ENCODE peak calls at places on chromosomes 13 and 19, in nine cellular contexts. Q is Kasumi-1; W is CD4-positive, alpha-beta T cell; J is T-helper 9 cell; N is erythroblast; P is activated T-cell treated with anti-CD3 and anti-CD28 coated beads for 1 hour; A is HFF-Myc; D is pulmonary artery endothelial cell; L is choroid plexus epithelial cell. C is an unnamed sample.

GRCh38 chr13:28492527-28493367 is 2.2 kb downstream of the FLT1 start:
- DNase-seq in Q (no peak), W (no peak), J (no peak), N (no peak), P (no peak), A (peak; percentile 52), D (no peak), L (no peak), C (no peak)

GRCh38 chr13:33178197-33178699 is 107.3 kb downstream of the STARD13 start:
- DNase-seq in Q (no peak), W (no peak), J (no peak), N (no peak), P (no peak), A (no peak), D (no peak), L (no peak), C (no peak)

GRCh38 chr13:67726979-67727378 is 496.8 kb upstream of the PCDH9 start:
- DNase-seq in Q (no peak), W (no peak), J (no peak), N (no peak), P (no peak), A (no peak), D (no peak), L (no peak), C (no peak)

GRCh38 chr19:41570639-41571112 is 5.3 kb upstream of the CEACAM21 start:
- DNase-seq in Q (peak; percentile 85), W (peak; percentile 82), J (peak; percentile 88), N (peak; percentile 64), P (peak; percentile 85), A (peak; percentile 19), D (peak; percentile 45), L (peak; percentile 82), C (peak; percentile 90)

GRCh38 chr19:16889429-16889882 is 657 bp downstream of the F2RL3 start:
- DNase-seq in Q (no peak), W (no peak), J (no peak), N (peak; percentile 28), P (no peak), A (no peak), D (no peak), L (no peak), C (peak; percentile 46)

GRCh38 chr19:3837922-3838321 is 30.9 kb downstream of the ZFR2 start:
- DNase-seq in Q (no peak), W (no peak), J (no peak), N (no peak), P (no peak), A (no peak), D (no peak), L (no peak), C (no peak)

GRCh38 chr13:57624565-57625435 is 6.7 kb upstream of the PCDH17 start:
- DNase-seq in Q (peak; percentile 53), W (no peak), J (no peak), N (peak; percentile 48), P (no peak), A (peak; percentile 11), D (no peak), L (peak; percentile 75), C (peak; percentile 87)

GRCh38 chr13:25868483-25868882 is 183.3 kb downstream of the SHISA2 start:
- DNase-seq in Q (no peak), W (no peak), J (no peak), N (no peak), P (no peak), A (no peak), D (no peak), L (no peak), C (no peak)

GRCh38 chr19:13835791-13836723 is 40.8 kb downstream of the ZSWIM4 start:
- DNase-seq in Q (peak; percentile 95), W (no peak), J (no peak), N (peak; percentile 52), P (no peak), A (no peak), D (no peak), L (no peak), C (no peak)

GRCh38 chr13:75151081-75151643 is 330.8 kb downstream of the TBC1D4 start:
- DNase-seq in Q (no peak), W (no peak), J (no peak), N (no peak), P (no peak), A (peak; percentile 11), D (no peak), L (peak; percentile 91), C (no peak)

GRCh38 chr19:6357174-6357573 is 4.2 kb upstream of the CLPP start:
- DNase-seq in Q (no peak), W (no peak), J (no peak), N (no peak), P (no peak), A (no peak), D (no peak), L (no peak), C (no peak)

GRCh38 chr13:45831851-45832250 is 19.7 kb downstream of the SIAH3 start:
- DNase-seq in Q (no peak), W (no peak), J (no peak), N (no peak), P (no peak), A (no peak), D (no peak), L (no peak), C (no peak)

GRCh38 chr19:2283835-2284507 is 2.0 kb upstream of the PEAK3 start:
- DNase-seq in Q (no peak), W (no peak), J (no peak), N (no peak), P (no peak), A (no peak), D (no peak), L (no peak), C (no peak)

GRCh38 chr13:27034678-27035111 is 136.9 kb downstream of the USP12 start:
- DNase-seq in Q (no peak), W (no peak), J (no peak), N (peak; percentile 30), P (no peak), A (no peak), D (no peak), L (no peak), C (no peak)